ENCODE peak calls at places on chromosomes 2 and 18, in nine cellular contexts. Y, F, G, S, K, B, U, E and J are unnamed samples. For H3K4me1, the result is how much of the 10 kb centered on the place peaks cover.

GRCh38 chr2:57399061-57399460 is 647.5 kb upstream of the VRK2 start:
- DNase-seq in Y (no peak), F (no peak), G (no peak), S (no peak), K (no peak), B (no peak), U (no peak), E (no peak), J (no peak)

GRCh38 chr18:8735274-8735673 is 29.9 kb downstream of the MTCL1 start:
- DNase-seq in Y (no peak), F (no peak), G (no peak), S (peak), K (no peak), B (no peak), U (no peak), E (no peak), J (no peak)

GRCh38 chr18:6406075-6406909 is 8.4 kb downstream of the L3MBTL4 start:
- DNase-seq in Y (no peak), F (no peak), G (peak), S (no peak), K (no peak), B (peak), U (no peak), E (no peak), J (no peak)

GRCh38 chr2:285506-285905 is 2.4 kb downstream of the ALKAL2 start:
- DNase-seq in Y (no peak), F (no peak), G (peak), S (no peak), K (no peak), B (peak), U (no peak), E (no peak), J (no peak)

GRCh38 chr2:182144039-182144779 is 158.6 kb downstream of the PPP1R1C start:
- DNase-seq in Y (no peak), F (no peak), G (no peak), S (no peak), K (no peak), B (no peak), U (no peak), E (no peak), J (no peak)

GRCh38 chr18:62610509-62611394 is 87.9 kb downstream of the ZCCHC2 start:
- DNase-seq in Y (no peak), F (peak), G (no peak), S (peak), K (no peak), B (peak), U (no peak), E (no peak), J (peak)

GRCh38 chr2:208542465-208543041 is 136.0 kb downstream of the PTH2R start:
- DNase-seq in Y (no peak), F (no peak), G (no peak), S (no peak), K (no peak), B (no peak), U (no peak), E (no peak), J (no peak)

GRCh38 chr2:35538796-35539195 is 816.8 kb upstream of the CRIM1 start:
- DNase-seq in Y (no peak), F (no peak), G (no peak), S (no peak), K (no peak), B (no peak), U (no peak), E (no peak), J (no peak)

GRCh38 chr2:59322005-59322404 is 1080.9 kb upstream of the FANCL start:
- DNase-seq in Y (no peak), F (no peak), G (no peak), S (no peak), K (no peak), B (no peak), U (no peak), E (no peak), J (peak)

GRCh38 chr2:20217041-20217970 is 7.6 kb downstream of the SDC1 start:
- DNase-seq in Y (no peak), F (no peak), G (no peak), S (no peak), K (peak), B (no peak), U (no peak), E (no peak), J (no peak)

GRCh38 chr2:122822319-122822718 is 1066.9 kb downstream of the TSN start:
- DNase-seq in Y (no peak), F (no peak), G (no peak), S (no peak), K (no peak), B (no peak), U (no peak), E (no peak), J (no peak)

GRCh38 chr2:218024871-218025270 is 22.1 kb upstream of the TNS1 start:
- DNase-seq in Y (peak), F (no peak), G (no peak), S (no peak), K (no peak), B (no peak), U (no peak), E (no peak), J (peak)

GRCh38 chr2:236538242-236538641 is 31.4 kb upstream of the ACKR3 start:
- DNase-seq in Y (no peak), F (no peak), G (no peak), S (no peak), K (no peak), B (no peak), U (peak), E (no peak), J (no peak)

GRCh38 chr18:33573193-33573592 is 4.8 kb upstream of the ASXL3 start:
- DNase-seq in Y (no peak), F (no peak), G (no peak), S (no peak), K (no peak), B (no peak), U (no peak), E (no peak), J (no peak)

GRCh38 chr2:128446866-128447537 is 128.3 kb upstream of the HS6ST1 start:
- DNase-seq in Y (no peak), F (no peak), G (no peak), S (peak), K (no peak), B (no peak), U (no peak), E (peak), J (peak)

GRCh38 chr2:72127401-72128058 is 20.1 kb downstream of the CYP26B1 start:
- DNase-seq in Y (no peak), F (no peak), G (no peak), S (no peak), K (no peak), B (no peak), U (no peak), E (peak), J (peak)

GRCh38 chr2:229407170-229407569 is 136.1 kb upstream of the PID1 start:
- DNase-seq in Y (peak), F (no peak), G (peak), S (peak), K (peak), B (peak), U (no peak), E (peak), J (no peak)

GRCh38 chr2:98445167-98445522 is 487 bp downstream of the INPP4A start:
- DNase-seq in Y (no peak), F (no peak), G (peak), S (no peak), K (no peak), B (no peak), U (no peak), E (no peak), J (no peak)

GRCh38 chr2:79099140-79099686 is 11.4 kb upstream of the REG1B start:
- DNase-seq in Y (no peak), F (no peak), G (no peak), S (no peak), K (no peak), B (no peak), U (no peak), E (no peak), J (no peak)

GRCh38 chr2:26243643-26244478 is 571 bp downstream of the HADHA start:
- DNase-seq in Y (no peak), F (no peak), G (peak), S (peak), K (no peak), B (peak), U (peak), E (no peak), J (no peak)

GRCh38 chr2:26244479-26245230 is at the start of the genes HADHA and HADHB:
- DNase-seq in Y (peak), F (peak), G (peak), S (peak), K (peak), B (peak), U (peak), E (peak), J (peak)

GRCh38 chr2:26245231-26245732 is 543 bp downstream of the HADHB start:
- DNase-seq in Y (peak), F (peak), G (peak), S (peak), K (peak), B (no peak), U (peak), E (peak), J (peak)

GRCh38 chr2:26238301-26238958 is 6.0 kb downstream of the HADHA start:
- DNase-seq in Y (no peak), F (no peak), G (peak), S (no peak), K (no peak), B (peak), U (no peak), E (no peak), J (no peak)

DNA sequence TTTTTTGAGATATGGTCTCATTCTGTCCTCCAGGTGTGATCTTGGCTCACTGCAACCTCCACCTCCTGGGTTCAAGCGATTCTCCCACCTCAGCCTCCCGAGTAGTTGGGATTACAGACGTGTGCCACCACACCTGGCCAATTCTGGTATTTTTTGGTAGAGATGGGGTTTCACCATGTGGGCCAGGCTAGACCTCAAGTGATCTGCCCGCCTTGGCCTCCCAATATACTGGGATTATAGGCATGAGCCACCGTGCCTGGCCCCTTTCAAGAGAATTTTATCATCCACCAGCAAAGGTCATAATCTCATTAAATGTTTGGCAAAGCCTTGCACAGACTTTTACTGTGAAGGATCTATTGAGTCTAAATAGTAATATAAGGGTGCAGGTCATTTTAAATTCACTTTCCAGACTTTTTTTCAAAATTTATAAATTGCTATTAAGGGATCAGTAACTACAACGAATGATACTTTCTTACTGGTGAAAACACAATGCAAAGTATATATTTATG is 2.5 kb downstream of the HADHA start:
- DNase-seq in Y (no peak), F (no peak), G (no peak), S (no peak), K (no peak), B (no peak), U (no peak), E (no peak), J (no peak)
- H3K4me1 ChIP-seq in Y (half or more), F (under half), G (under half), S (under half), K (under half), B (under half), U (under half), E (under half), J (under half)

GRCh38 chr2:134954065-134954464 is 35.4 kb downstream of the CCNT2 start:
- DNase-seq in Y (no peak), F (no peak), G (no peak), S (no peak), K (no peak), B (no peak), U (no peak), E (no peak), J (no peak)
- H3K4me1 ChIP-seq in Y (under half), F (under half), G (under half), S (under half), K (under half), B (under half), U (under half), E (under half), J (under half)

DNA sequence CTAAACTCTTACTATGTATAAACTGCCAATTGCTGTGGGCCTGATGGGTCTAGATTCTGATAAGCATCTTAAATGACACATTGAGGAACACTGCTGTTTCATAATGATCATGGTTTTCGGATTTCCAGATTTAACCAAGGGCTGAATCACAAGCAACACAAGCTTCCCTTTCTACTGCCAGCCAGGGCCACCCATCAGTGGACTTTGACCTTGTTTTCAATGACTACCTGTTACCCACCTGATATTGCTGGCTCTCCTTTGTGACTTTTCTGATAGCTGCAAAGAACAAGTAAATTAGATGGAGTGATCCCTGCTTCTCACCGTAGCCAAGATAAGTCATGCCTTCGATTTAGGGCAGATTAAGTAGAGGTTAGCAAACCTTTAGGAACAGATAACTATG is 259.0 kb downstream of the PAX3 start:
- DNase-seq in Y (no peak), F (no peak), G (no peak), S (no peak), K (no peak), B (no peak), U (no peak), E (no peak), J (no peak)
- H3K4me1 ChIP-seq in Y (under half), F (under half), G (under half), S (under half), K (under half), B (under half), U (under half), E (under half), J (under half)

GRCh38 chr2:12560618-12561017 is 156.1 kb upstream of the TRIB2 start:
- DNase-seq in Y (no peak), F (no peak), G (no peak), S (no peak), K (no peak), B (no peak), U (no peak), E (no peak), J (no peak)

GRCh38 chr2:12555012-12555645 is 161.6 kb upstream of the TRIB2 start:
- DNase-seq in Y (no peak), F (peak), G (peak), S (peak), K (no peak), B (peak), U (no peak), E (no peak), J (peak)

GRCh38 chr2:12557688-12558087 is 159.0 kb upstream of the TRIB2 start:
- DNase-seq in Y (no peak), F (no peak), G (no peak), S (no peak), K (no peak), B (no peak), U (no peak), E (no peak), J (no peak)

GRCh38 chr2:12556762-12557161 is 160.0 kb upstream of the TRIB2 start:
- DNase-seq in Y (no peak), F (no peak), G (peak), S (no peak), K (no peak), B (peak), U (no peak), E (no peak), J (no peak)

DNA sequence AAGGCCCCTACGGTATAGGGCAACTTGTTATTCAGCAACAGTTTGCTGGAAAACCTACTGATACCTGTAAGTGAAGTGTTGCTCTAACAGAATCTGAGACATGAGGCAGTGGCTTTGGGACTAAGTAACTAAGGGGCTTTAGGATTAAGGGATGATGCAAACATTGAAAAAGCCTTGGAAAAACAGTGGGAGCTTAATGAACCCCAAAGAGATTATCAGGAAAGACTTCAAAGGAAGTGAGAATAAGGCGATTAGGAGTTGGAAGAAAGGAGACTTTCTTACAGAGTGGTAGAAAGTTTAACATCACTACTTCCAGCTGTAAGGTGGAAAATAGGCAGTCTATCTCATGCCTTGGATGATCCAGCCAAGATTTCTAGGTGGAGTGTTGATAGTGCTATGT is 158.2 kb upstream of the TRIB2 start:
- DNase-seq in Y (no peak), F (no peak), G (no peak), S (peak), K (no peak), B (no peak), U (no peak), E (no peak), J (no peak)
- H3K4me1 ChIP-seq in Y (under half), F (under half), G (under half), S (half or more), K (under half), B (under half), U (under half), E (under half), J (under half)

DNA sequence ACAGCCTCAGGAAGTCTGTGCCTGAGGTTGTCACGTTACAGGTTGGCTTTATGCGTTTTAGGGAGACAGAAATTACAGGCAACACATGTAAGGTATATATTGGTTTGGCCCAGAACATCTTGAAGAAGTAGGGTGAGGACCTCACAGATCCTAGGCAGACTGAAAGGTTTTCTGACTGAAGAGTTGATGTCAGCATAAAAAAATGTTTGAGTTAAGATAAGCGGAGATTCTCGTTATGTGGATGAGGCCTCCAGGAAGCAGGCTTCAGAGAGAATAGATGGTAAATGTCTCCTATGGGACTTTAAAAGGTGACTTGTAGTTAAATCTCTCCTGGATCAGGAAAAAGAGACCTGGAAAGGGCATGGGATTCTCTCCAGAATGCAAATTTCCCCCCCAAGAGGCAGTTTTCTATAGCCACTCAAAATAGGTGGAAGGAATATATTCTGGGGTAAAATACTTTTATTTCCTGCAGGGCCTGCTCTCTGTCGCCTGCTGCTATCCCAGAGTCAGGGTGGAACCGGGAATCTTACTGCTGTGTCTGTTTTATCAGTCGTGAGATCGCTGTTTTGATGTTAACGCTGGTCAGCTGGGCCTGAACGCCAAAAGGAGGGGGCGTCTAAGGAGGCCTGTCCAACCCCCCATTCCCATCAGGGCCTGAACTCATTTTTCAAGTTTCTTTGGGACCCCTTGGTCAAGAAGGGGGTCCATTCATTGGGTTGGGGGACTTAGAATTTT is 171.1 kb downstream of the HDAC4 start:
- DNase-seq in Y (no peak), F (no peak), G (peak), S (no peak), K (no peak), B (no peak), U (no peak), E (no peak), J (peak)
- H3K4me1 ChIP-seq in Y (half or more), F (under half), G (under half), S (under half), K (under half), B (under half), U (under half), E (under half), J (under half)

DNA sequence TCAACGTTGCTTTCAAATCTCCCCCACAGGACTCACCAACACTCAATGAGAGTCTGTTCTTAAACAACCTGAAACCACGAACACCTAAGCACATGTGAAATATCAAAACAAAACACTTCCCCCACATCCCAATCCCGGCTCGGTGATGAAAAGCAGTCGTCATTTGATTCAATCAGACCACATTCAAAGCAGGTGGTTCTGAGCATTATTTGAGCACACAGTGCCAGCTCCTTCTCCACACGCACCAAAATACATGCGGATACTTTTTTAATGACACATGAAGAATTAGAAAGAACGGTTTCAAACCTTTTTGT is 98.3 kb downstream of the TCF4 start:
- DNase-seq in Y (no peak), F (no peak), G (no peak), S (no peak), K (no peak), B (peak), U (peak), E (no peak), J (no peak)
- H3K4me1 ChIP-seq in Y (half or more), F (under half), G (under half), S (half or more), K (under half), B (under half), U (under half), E (under half), J (under half)

GRCh38 chr2:55017880-55018279 is 32.4 kb downstream of the RTN4 start:
- DNase-seq in Y (no peak), F (no peak), G (no peak), S (no peak), K (no peak), B (no peak), U (no peak), E (no peak), J (no peak)
- H3K4me1 ChIP-seq in Y (under half), F (under half), G (under half), S (under half), K (under half), B (under half), U (under half), E (under half), J (under half)

GRCh38 chr2:85846411-85846810 is 42.4 kb downstream of the ST3GAL5 start:
- DNase-seq in Y (no peak), F (no peak), G (peak), S (no peak), K (no peak), B (peak), U (no peak), E (no peak), J (no peak)

GRCh38 chr2:85843543-85843942 is 45.2 kb downstream of the ST3GAL5 start:
- DNase-seq in Y (no peak), F (peak), G (no peak), S (peak), K (no peak), B (no peak), U (peak), E (peak), J (peak)

GRCh38 chr2:85844486-85844885 is 44.3 kb downstream of the ST3GAL5 start:
- DNase-seq in Y (no peak), F (no peak), G (peak), S (no peak), K (no peak), B (peak), U (no peak), E (no peak), J (no peak)

GRCh38 chr2:85850451-85850850 is 38.3 kb downstream of the ST3GAL5 start:
- DNase-seq in Y (no peak), F (no peak), G (no peak), S (no peak), K (no peak), B (no peak), U (no peak), E (no peak), J (no peak)

GRCh38 chr2:85847051-85847588 is 41.7 kb downstream of the ST3GAL5 start:
- DNase-seq in Y (no peak), F (no peak), G (no peak), S (no peak), K (no peak), B (no peak), U (no peak), E (no peak), J (no peak)
- H3K4me1 ChIP-seq in Y (under half), F (under half), G (under half), S (under half), K (under half), B (under half), U (under half), E (under half), J (under half)